ENCODE peak calls at places on chromosomes 4 and X, in six cellular contexts. H is left ventricle myocardium inferior; O is upper lobe of left lung; D is CD8-positive, alpha-beta T cell; G is small intestine; Y is tibial nerve. J is an unnamed sample. For H3K27me3 and H3K36me3, the result is how much of the 10 kb centered on the place peaks cover.

GRCh38 chrX:63754141-63754859 is 30.7 kb downstream of the ARHGEF9 start:
- DNase-seq in H (no peak), O (no peak), D (peak), G (peak), Y (no peak), J (no peak)

GRCh38 chr4:154590329-154591006 is at the start of gene FGA:
- DNase-seq in H (no peak), O (no peak), D (no peak), G (peak), Y (no peak), J (peak)

GRCh38 chrX:7294483-7294882 is 146.5 kb upstream of the PUDP start:
- DNase-seq in H (no peak), O (no peak), D (no peak), G (no peak), Y (no peak), J (no peak)

GRCh38 chr4:143626134-143626859 is 74.2 kb downstream of the FREM3 start:
- DNase-seq in H (peak), O (no peak), D (no peak), G (no peak), Y (peak), J (no peak)

GRCh38 chr4:793941-794621 is 31.8 kb downstream of the CPLX1 start:
- DNase-seq in H (no peak), O (no peak), D (no peak), G (no peak), Y (no peak), J (no peak)

GRCh38 chrX:97159916-97160800 is 276.4 kb downstream of the RPA4 start:
- DNase-seq in H (no peak), O (no peak), D (no peak), G (peak), Y (no peak), J (no peak)

GRCh38 chr4:10082459-10083272 is 33.9 kb downstream of the WDR1 start:
- DNase-seq in H (peak), O (no peak), D (no peak), G (no peak), Y (no peak), J (no peak)

GRCh38 chrX:39836802-39837420 is 260.8 kb downstream of the BCOR start:
- DNase-seq in H (no peak), O (no peak), D (no peak), G (no peak), Y (no peak), J (no peak)

GRCh38 chr4:114109776-114110175 is 130.3 kb upstream of the ARSJ start:
- DNase-seq in H (no peak), O (no peak), D (no peak), G (no peak), Y (no peak), J (no peak)

GRCh38 chr4:135267148-135267878 is 1065.7 kb upstream of the PABPC4L start:
- DNase-seq in H (no peak), O (no peak), D (no peak), G (no peak), Y (no peak), J (no peak)

GRCh38 chr4:40189997-40190396 is 6.8 kb upstream of the RHOH start:
- DNase-seq in H (no peak), O (no peak), D (no peak), G (no peak), Y (no peak), J (no peak)

GRCh38 chrX:107678957-107679740 is 50.8 kb downstream of the PRPS1 start:
- DNase-seq in H (peak), O (no peak), D (peak), G (peak), Y (peak), J (no peak)

GRCh38 chrX:140572724-140573123 is 67.9 kb upstream of the SOX3 start:
- DNase-seq in H (no peak), O (no peak), D (no peak), G (peak), Y (peak), J (peak)

GRCh38 chrX:17527135-17527701 is 152.2 kb downstream of the NHS start:
- DNase-seq in H (peak), O (no peak), D (no peak), G (peak), Y (peak), J (peak)

GRCh38 chr4:139208404-139208945 is 31.5 kb upstream of the ELF2 start:
- DNase-seq in H (no peak), O (no peak), D (no peak), G (peak), Y (peak), J (no peak)

GRCh38 chr4:176778491-176778890 is 14.2 kb downstream of the VEGFC start:
- DNase-seq in H (no peak), O (no peak), D (no peak), G (no peak), Y (no peak), J (no peak)

GRCh38 chr4:147928400-147928799 is 196.5 kb downstream of the ARHGAP10 start:
- DNase-seq in H (no peak), O (no peak), D (no peak), G (no peak), Y (no peak), J (no peak)

GRCh38 chr4:135492439-135492838 is 1290.8 kb upstream of the PABPC4L start:
- DNase-seq in H (no peak), O (no peak), D (no peak), G (no peak), Y (no peak), J (no peak)

GRCh38 chrX:129719931-129720520 is 18.8 kb upstream of the XPNPEP2 start:
- DNase-seq in H (no peak), O (no peak), D (no peak), G (no peak), Y (no peak), J (no peak)

GRCh38 chrX:114787016-114787415 is 203.1 kb downstream of the HTR2C start:
- DNase-seq in H (no peak), O (no peak), D (no peak), G (no peak), Y (no peak), J (no peak)

GRCh38 chr4:55438314-55438713 is 42.6 kb downstream of the TMEM165 start:
- DNase-seq in H (no peak), O (no peak), D (no peak), G (peak), Y (no peak), J (no peak)

GRCh38 chr4:55437823-55438222 is 42.1 kb downstream of the TMEM165 start:
- DNase-seq in H (no peak), O (no peak), D (no peak), G (no peak), Y (no peak), J (no peak)

GRCh38 chr4:55440786-55441185 is 45.0 kb downstream of the TMEM165 start:
- DNase-seq in H (no peak), O (no peak), D (no peak), G (no peak), Y (no peak), J (no peak)

GRCh38 chr4:55437356-55437796 is 41.6 kb downstream of the TMEM165 start:
- DNase-seq in H (no peak), O (no peak), D (no peak), G (peak), Y (no peak), J (no peak)

DNA sequence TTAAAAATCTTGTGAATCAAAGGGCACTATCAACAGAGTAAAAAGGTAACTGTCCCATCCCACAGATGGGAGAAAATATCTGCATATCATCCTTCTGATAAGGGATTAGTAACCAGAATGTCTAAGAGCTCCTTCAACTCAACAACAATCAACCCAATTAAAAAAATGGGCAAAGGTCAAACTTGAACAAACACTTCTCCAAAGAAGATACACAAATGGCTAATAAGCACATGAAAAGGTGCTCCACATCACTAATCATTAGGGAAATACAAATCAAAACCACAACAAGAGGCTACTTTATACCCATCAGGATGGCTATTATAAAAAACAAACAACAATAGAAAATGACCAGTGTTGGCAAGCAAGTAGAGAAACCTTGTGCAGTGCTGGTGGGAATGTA is 43.3 kb downstream of the TMEM165 start:
- DNase-seq in H (no peak), O (no peak), D (no peak), G (peak), Y (no peak), J (no peak)
- H3K27me3 ChIP-seq in H (under half), O (under half), D (under half), G (under half), Y (under half), J (under half)

GRCh38 chr4:99078336-99078735 is 10.3 kb downstream of the ADH5 start:
- DNase-seq in H (no peak), O (no peak), D (no peak), G (no peak), Y (no peak), J (no peak)

GRCh38 chr4:99077177-99077576 is 11.4 kb downstream of the ADH5 start:
- DNase-seq in H (no peak), O (no peak), D (no peak), G (no peak), Y (no peak), J (no peak)

GRCh38 chr4:99078931-99079624 is 9.5 kb downstream of the ADH5 start:
- DNase-seq in H (no peak), O (no peak), D (no peak), G (peak), Y (no peak), J (no peak)

GRCh38 chr4:99082192-99082591 is 6.4 kb downstream of the ADH5 start:
- DNase-seq in H (no peak), O (no peak), D (no peak), G (no peak), Y (no peak), J (no peak)

DNA sequence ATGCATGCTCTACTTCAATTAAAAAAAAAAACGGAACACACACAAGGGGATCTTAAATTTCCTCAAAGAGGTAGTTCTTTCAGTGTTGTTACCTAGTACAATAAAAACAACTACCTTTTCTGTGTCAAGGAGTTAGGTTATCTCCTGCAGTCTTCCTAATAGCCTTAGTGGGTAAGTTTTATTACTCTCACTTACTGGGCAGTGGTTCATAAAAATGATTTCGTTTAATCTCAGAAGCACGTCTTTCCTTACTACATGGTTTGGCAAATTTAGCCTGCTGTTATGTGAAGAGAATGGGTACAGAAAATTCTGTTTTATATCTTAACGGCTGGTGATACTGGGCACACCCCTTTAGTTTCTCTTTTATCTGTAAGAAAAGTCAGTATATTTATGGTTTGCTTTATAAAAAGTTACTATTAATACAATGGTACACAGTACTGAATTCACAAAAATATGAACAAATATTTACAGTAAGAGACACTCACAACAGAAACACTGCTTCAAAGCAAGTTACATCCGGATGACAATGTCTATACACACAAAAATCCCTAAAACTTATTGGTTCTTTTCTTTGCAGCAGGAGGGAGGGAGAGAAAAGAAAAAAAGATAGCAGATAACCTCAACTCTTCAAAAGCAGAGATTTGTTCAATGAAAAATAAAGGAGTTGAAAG is 8.8 kb downstream of the ADH5 start:
- DNase-seq in H (no peak), O (no peak), D (no peak), G (no peak), Y (no peak), J (no peak)
- H3K36me3 ChIP-seq in H (half or more), O (half or more), D (half or more), G (under half), Y (under half), J (under half)

GRCh38 chr4:73853718-73854473 is 800 bp downstream of the PF4V1 start:
- DNase-seq in H (no peak), O (no peak), D (no peak), G (no peak), Y (no peak), J (no peak)
- H3K4me3 ChIP-seq in H (peak), O (no peak), D (no peak), G (no peak), Y (no peak), J (peak)

GRCh38 chr4:189036906-189037305 is 897.7 kb downstream of the TRIML1 start:
- DNase-seq in H (no peak), O (no peak), D (no peak), G (no peak), Y (no peak), J (no peak)

GRCh38 chr4:189035091-189035490 is 895.9 kb downstream of the TRIML1 start:
- DNase-seq in H (no peak), O (peak), D (no peak), G (no peak), Y (no peak), J (no peak)

GRCh38 chr4:189035654-189036053 is 896.4 kb downstream of the TRIML1 start:
- DNase-seq in H (no peak), O (peak), D (no peak), G (no peak), Y (no peak), J (no peak)

GRCh38 chr4:189032939-189033338 is 893.7 kb downstream of the TRIML1 start:
- DNase-seq in H (no peak), O (no peak), D (no peak), G (no peak), Y (no peak), J (no peak)

DNA sequence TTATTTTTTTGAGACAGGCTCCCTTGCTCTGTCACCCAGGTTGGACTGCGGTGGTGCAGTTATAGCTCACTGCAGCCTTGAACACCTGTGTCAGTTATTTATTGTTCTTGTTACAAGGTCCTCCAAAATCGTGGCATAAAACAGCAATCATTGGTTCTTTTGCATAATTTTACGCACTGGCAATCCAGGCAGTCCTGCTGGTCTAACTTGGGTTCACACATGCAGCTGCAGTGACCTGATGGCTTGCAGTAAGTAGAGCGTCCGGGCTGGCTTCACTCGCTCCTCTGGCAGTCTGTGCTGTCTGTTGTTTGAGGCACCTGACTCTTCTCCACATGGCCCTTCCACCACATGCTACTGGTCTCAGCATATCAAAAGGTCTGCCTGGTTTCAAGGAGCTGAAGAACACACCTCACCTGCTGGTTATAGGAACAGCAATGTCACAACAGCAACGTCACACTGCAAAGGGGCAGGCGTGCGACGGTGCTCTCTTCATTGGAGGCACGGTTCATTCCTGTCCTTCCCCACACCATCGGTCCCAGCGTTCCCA is 894.6 kb downstream of the TRIML1 start:
- DNase-seq in H (no peak), O (no peak), D (no peak), G (no peak), Y (no peak), J (no peak)
- H3K27me3 ChIP-seq in H (under half), O (under half), D (under half), G (under half), Y (under half), J (under half)

GRCh38 chr4:119532319-119532718 is 96.3 kb downstream of the PDE5A start:
- DNase-seq in H (no peak), O (no peak), D (no peak), G (no peak), Y (no peak), J (no peak)

GRCh38 chr4:119537586-119537985 is 91.0 kb downstream of the PDE5A start:
- DNase-seq in H (no peak), O (no peak), D (no peak), G (no peak), Y (no peak), J (no peak)

GRCh38 chr4:119542575-119542974 is 86.0 kb downstream of the PDE5A start:
- DNase-seq in H (no peak), O (no peak), D (no peak), G (no peak), Y (no peak), J (no peak)

GRCh38 chr4:119540249-119540648 is 88.4 kb downstream of the PDE5A start:
- DNase-seq in H (no peak), O (no peak), D (no peak), G (no peak), Y (no peak), J (no peak)

GRCh38 chr4:119536572-119537528 is 91.8 kb downstream of the PDE5A start:
- DNase-seq in H (no peak), O (no peak), D (no peak), G (no peak), Y (no peak), J (no peak)
- H3K36me3 ChIP-seq in H (under half), O (under half), D (under half), G (under half), Y (under half), J (under half)

GRCh38 chr4:108170729-108171540 is 2.2 kb upstream of the LEF1 start:
- DNase-seq in H (no peak), O (no peak), D (no peak), G (no peak), Y (no peak), J (no peak)
- H3K4me3 ChIP-seq in H (no peak), O (no peak), D (peak), G (no peak), Y (peak), J (no peak)

DNA sequence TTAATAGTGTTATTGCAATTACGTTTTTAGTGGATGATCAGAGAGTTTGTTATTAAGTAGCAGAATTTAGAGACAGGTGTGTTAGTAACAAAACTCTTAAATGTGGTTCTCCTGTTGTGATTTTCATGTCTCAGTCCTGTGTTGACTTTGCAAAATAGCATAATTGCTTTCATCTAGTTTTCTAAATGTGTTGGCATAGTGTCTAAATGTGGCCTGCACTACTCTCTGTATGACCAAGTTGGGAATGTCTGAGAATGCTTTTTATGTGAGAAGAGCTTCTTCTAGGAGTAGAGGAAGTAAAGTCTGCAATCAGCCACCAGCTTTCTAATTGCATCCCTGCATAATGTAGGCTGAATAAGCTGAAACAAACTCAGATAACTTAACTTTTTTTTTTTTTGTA is 158.6 kb upstream of the FAT1 start:
- DNase-seq in H (no peak), O (no peak), D (no peak), G (no peak), Y (no peak), J (no peak)
- H3K27me3 ChIP-seq in H (under half), O (under half), D (under half), G (under half), Y (under half), J (under half)

GRCh38 chrX:24842486-24842885 is 148.8 kb downstream of the POLA1 start:
- DNase-seq in H (no peak), O (no peak), D (no peak), G (no peak), Y (no peak), J (no peak)

GRCh38 chrX:24851776-24852175 is 158.1 kb downstream of the POLA1 start:
- DNase-seq in H (no peak), O (no peak), D (no peak), G (no peak), Y (no peak), J (no peak)

DNA sequence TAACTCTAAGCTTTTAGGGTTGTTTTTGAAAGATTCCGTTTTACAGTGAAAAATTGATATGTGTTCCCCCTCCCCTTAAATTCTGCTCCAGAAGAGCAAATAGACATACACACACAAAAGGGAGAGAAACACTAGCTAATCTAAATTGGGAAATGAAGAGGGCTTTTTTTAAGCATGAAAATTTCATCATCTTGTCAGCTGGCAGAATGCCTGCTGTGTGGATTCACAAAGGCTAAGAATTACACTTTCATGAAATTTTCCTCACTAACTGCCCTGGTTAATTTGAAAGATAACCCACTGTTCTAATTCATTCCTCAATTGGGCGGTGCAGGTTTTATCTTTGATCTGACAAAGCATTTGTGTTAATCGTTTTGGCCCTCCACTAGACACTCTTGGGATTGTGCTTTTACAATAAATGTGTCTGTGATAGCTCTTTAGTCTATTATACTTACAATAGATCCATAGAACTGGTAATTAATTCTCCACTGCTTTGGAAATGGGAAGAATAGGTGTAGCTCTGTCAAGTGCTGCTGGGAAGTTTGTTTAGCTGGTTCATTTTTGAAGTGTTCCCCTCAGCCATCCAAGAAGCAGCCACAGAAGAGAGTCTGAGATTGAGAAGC is 152.9 kb downstream of the POLA1 start:
- DNase-seq in H (no peak), O (no peak), D (no peak), G (no peak), Y (peak), J (no peak)
- H3K36me3 ChIP-seq in H (under half), O (under half), D (under half), G (under half), Y (under half), J (under half)

GRCh38 chrX:103063918-103064434 is at the start of gene BEX1:
- DNase-seq in H (no peak), O (peak), D (no peak), G (peak), Y (no peak), J (no peak)
- H3K4me3 ChIP-seq in H (peak), O (peak), D (no peak), G (no peak), Y (peak), J (peak)

GRCh38 chr4:42148453-42148852 is 4.0 kb downstream of the BEND4 start:
- DNase-seq in H (no peak), O (no peak), D (no peak), G (no peak), Y (no peak), J (no peak)
- H3K27me3 ChIP-seq in H (half or more), O (under half), D (under half), G (under half), Y (under half), J (under half)

J was measured in kidney epithelial cell.